ENCODE peak calls at places on chromosomes 13 and 19, in six cellular contexts. One of them, this sample, is unnamed.
A peak's percentile ranks its signal among the peaks of the same experiment; 100 is the strongest.

GRCh38 chr13:113205428-113205931 is 3.0 kb downstream of the PCID2 start:
- DNase-seq in stomach: no peak
- DNase-seq in uterus: no peak
- DNase-seq in CD4-positive, alpha-beta memory T cell: no peak
- DNase-seq in CD8-positive, alpha-beta memory T cell: no peak
- DNase-seq in heart left ventricle: no peak
- DNase-seq in this sample: no peak

GRCh38 chr13:100019780-100020356 is 38.3 kb downstream of the ZIC2 start:
- DNase-seq in heart left ventricle: no peak
- DNase-seq in uterus: no peak
- DNase-seq in CD4-positive, alpha-beta memory T cell: no peak
- DNase-seq in CD8-positive, alpha-beta memory T cell: no peak
- DNase-seq in stomach: no peak
- DNase-seq in this sample: no peak

GRCh38 chr13:110185696-110186095 is 121.3 kb downstream of the COL4A1 start:
- DNase-seq in heart left ventricle: no peak
- DNase-seq in uterus: no peak
- DNase-seq in stomach: no peak
- DNase-seq in CD4-positive, alpha-beta memory T cell: no peak
- DNase-seq in CD8-positive, alpha-beta memory T cell: no peak
- DNase-seq in this sample: no peak

GRCh38 chr13:79475569-79475968 is 5.4 kb upstream of the NDFIP2 start:
- DNase-seq in uterus: no peak
- DNase-seq in CD4-positive, alpha-beta memory T cell: no peak
- DNase-seq in CD8-positive, alpha-beta memory T cell: no peak
- DNase-seq in heart left ventricle: no peak
- DNase-seq in stomach: no peak
- DNase-seq in this sample: no peak

GRCh38 chr19:3054972-3055740 is 7.1 kb downstream of the TLE5 start:
- DNase-seq in heart left ventricle: no peak
- DNase-seq in uterus: no peak
- DNase-seq in stomach: no peak
- DNase-seq in CD4-positive, alpha-beta memory T cell: no peak
- DNase-seq in CD8-positive, alpha-beta memory T cell: no peak
- DNase-seq in this sample: peak; percentile 53

GRCh38 chr13:110507678-110508381 is 53.7 kb downstream of the RAB20 start:
- DNase-seq in CD4-positive, alpha-beta memory T cell: no peak
- DNase-seq in uterus: no peak
- DNase-seq in stomach: peak; percentile 91
- DNase-seq in heart left ventricle: peak; percentile 72
- DNase-seq in CD8-positive, alpha-beta memory T cell: no peak
- DNase-seq in this sample: no peak

GRCh38 chr13:110657196-110657595 is 41.9 kb downstream of the NAXD start:
- DNase-seq in heart left ventricle: no peak
- DNase-seq in CD4-positive, alpha-beta memory T cell: no peak
- DNase-seq in stomach: no peak
- DNase-seq in uterus: no peak
- DNase-seq in CD8-positive, alpha-beta memory T cell: no peak
- DNase-seq in this sample: no peak

GRCh38 chr19:53596056-53596455 is 35.7 kb upstream of the DPRX start:
- DNase-seq in CD4-positive, alpha-beta memory T cell: no peak
- DNase-seq in CD8-positive, alpha-beta memory T cell: no peak
- DNase-seq in stomach: no peak
- DNase-seq in heart left ventricle: no peak
- DNase-seq in uterus: no peak
- DNase-seq in this sample: no peak

GRCh38 chr13:107069107-107069776 is 501.3 kb upstream of the ARGLU1 start:
- DNase-seq in uterus: no peak
- DNase-seq in heart left ventricle: no peak
- DNase-seq in CD4-positive, alpha-beta memory T cell: no peak
- DNase-seq in CD8-positive, alpha-beta memory T cell: no peak
- DNase-seq in stomach: no peak
- DNase-seq in this sample: no peak

GRCh38 chr13:76043882-76044281 is 407.8 kb downstream of the LMO7 start:
- DNase-seq in uterus: no peak
- DNase-seq in stomach: no peak
- DNase-seq in CD8-positive, alpha-beta memory T cell: no peak
- DNase-seq in CD4-positive, alpha-beta memory T cell: no peak
- DNase-seq in heart left ventricle: no peak
- DNase-seq in this sample: no peak

GRCh38 chr19:8585894-8586750 is 8.9 kb upstream of the MYO1F start:
- DNase-seq in stomach: peak; percentile 61
- DNase-seq in uterus: no peak
- DNase-seq in CD8-positive, alpha-beta memory T cell: no peak
- DNase-seq in heart left ventricle: no peak
- DNase-seq in CD4-positive, alpha-beta memory T cell: peak; percentile 58
- DNase-seq in this sample: peak; percentile 79

GRCh38 chr19:15332311-15332996 is at the start of gene BRD4:
- DNase-seq in CD8-positive, alpha-beta memory T cell: peak; percentile 72
- DNase-seq in uterus: peak; percentile 78
- DNase-seq in stomach: peak; percentile 78
- DNase-seq in CD4-positive, alpha-beta memory T cell: peak; percentile 82
- DNase-seq in heart left ventricle: peak; percentile 88
- DNase-seq in this sample: peak; percentile 90

GRCh38 chr13:31200636-31200970 is 828 bp downstream of the B3GLCT start:
- DNase-seq in CD4-positive, alpha-beta memory T cell: no peak
- DNase-seq in stomach: peak; percentile 50
- DNase-seq in heart left ventricle: peak; percentile 86
- DNase-seq in uterus: peak; percentile 55
- DNase-seq in CD8-positive, alpha-beta memory T cell: no peak
- DNase-seq in this sample: peak; percentile 55

GRCh38 chr13:31790992-31791391 is 51.7 kb downstream of the RXFP2 start:
- DNase-seq in CD4-positive, alpha-beta memory T cell: no peak
- DNase-seq in heart left ventricle: no peak
- DNase-seq in CD8-positive, alpha-beta memory T cell: no peak
- DNase-seq in stomach: no peak
- DNase-seq in uterus: no peak
- DNase-seq in this sample: no peak

GRCh38 chr13:57633141-57633949 is 1.8 kb downstream of the PCDH17 start:
- DNase-seq in CD8-positive, alpha-beta memory T cell: no peak
- DNase-seq in CD4-positive, alpha-beta memory T cell: no peak
- DNase-seq in heart left ventricle: peak; percentile 85
- DNase-seq in stomach: peak; percentile 26
- DNase-seq in uterus: peak; percentile 17
- DNase-seq in this sample: peak; percentile 79

GRCh38 chr13:27482996-27483395 is 32.6 kb upstream of the MTIF3 start:
- DNase-seq in CD8-positive, alpha-beta memory T cell: no peak
- DNase-seq in stomach: no peak
- DNase-seq in heart left ventricle: no peak
- DNase-seq in uterus: no peak
- DNase-seq in CD4-positive, alpha-beta memory T cell: no peak
- DNase-seq in this sample: no peak

GRCh38 chr13:47112205-47112896 is 215.5 kb upstream of the HTR2A start:
- DNase-seq in uterus: no peak
- DNase-seq in heart left ventricle: no peak
- DNase-seq in CD8-positive, alpha-beta memory T cell: no peak
- DNase-seq in CD4-positive, alpha-beta memory T cell: no peak
- DNase-seq in stomach: no peak
- DNase-seq in this sample: no peak

GRCh38 chr13:51832471-51833152 is 12.4 kb downstream of the TMEM272 start:
- DNase-seq in uterus: no peak
- DNase-seq in heart left ventricle: no peak
- DNase-seq in stomach: no peak
- DNase-seq in CD8-positive, alpha-beta memory T cell: peak; percentile 60
- DNase-seq in CD4-positive, alpha-beta memory T cell: peak; percentile 72
- DNase-seq in this sample: no peak

GRCh38 chr19:6423499-6424189 is 967 bp downstream of the KHSRP start:
- DNase-seq in heart left ventricle: no peak
- DNase-seq in uterus: peak; percentile 34
- DNase-seq in CD4-positive, alpha-beta memory T cell: no peak
- DNase-seq in CD8-positive, alpha-beta memory T cell: no peak
- DNase-seq in stomach: no peak
- DNase-seq in this sample: peak; percentile 71
- H3K27ac ChIP-seq in heart left ventricle: peak overlapping the region; percentile 77
- H3K27ac ChIP-seq in uterus: peak overlapping the region; percentile 87
- H3K27ac ChIP-seq in CD4-positive, alpha-beta memory T cell: peak overlapping the region; percentile 66
- H3K27ac ChIP-seq in CD8-positive, alpha-beta memory T cell: peak overlapping the region; percentile 69
- H3K27ac ChIP-seq in stomach: peak overlapping the region; percentile 84
- H3K27ac ChIP-seq in this sample: peak overlapping the region; percentile 37

GRCh38 chr13:28493740-28494536 is 990 bp downstream of the FLT1 start:
- DNase-seq in CD8-positive, alpha-beta memory T cell: no peak
- DNase-seq in stomach: no peak
- DNase-seq in CD4-positive, alpha-beta memory T cell: no peak
- DNase-seq in heart left ventricle: peak; percentile 65
- DNase-seq in uterus: no peak
- DNase-seq in this sample: no peak

GRCh38 chr13:28494861-28495585 is at the start of gene FLT1:
- DNase-seq in CD4-positive, alpha-beta memory T cell: no peak
- DNase-seq in stomach: peak; percentile 27
- DNase-seq in heart left ventricle: peak; percentile 88
- DNase-seq in uterus: peak; percentile 26
- DNase-seq in CD8-positive, alpha-beta memory T cell: no peak
- DNase-seq in this sample: peak; percentile 89

GRCh38 chr13:28492527-28493367 is 2.2 kb downstream of the FLT1 start:
- DNase-seq in heart left ventricle: no peak
- DNase-seq in stomach: no peak
- DNase-seq in CD8-positive, alpha-beta memory T cell: peak; percentile 25
- DNase-seq in CD4-positive, alpha-beta memory T cell: peak; percentile 29
- DNase-seq in uterus: no peak
- DNase-seq in this sample: no peak

GRCh38 chr13:28495586-28496564 is 947 bp upstream of the FLT1 start:
- DNase-seq in CD8-positive, alpha-beta memory T cell: no peak
- DNase-seq in heart left ventricle: no peak
- DNase-seq in CD4-positive, alpha-beta memory T cell: no peak
- DNase-seq in uterus: no peak
- DNase-seq in stomach: no peak
- DNase-seq in this sample: no peak

GRCh38 chr13:28494537-28494860 is 429 bp downstream of the FLT1 start:
- DNase-seq in CD4-positive, alpha-beta memory T cell: no peak
- DNase-seq in heart left ventricle: no peak
- DNase-seq in CD8-positive, alpha-beta memory T cell: no peak
- DNase-seq in stomach: no peak
- DNase-seq in uterus: no peak
- DNase-seq in this sample: no peak
- H3K4me3 ChIP-seq in CD4-positive, alpha-beta memory T cell: no peak overlapping the region
- H3K4me3 ChIP-seq in heart left ventricle: peak overlapping the region; percentile 80
- H3K4me3 ChIP-seq in CD8-positive, alpha-beta memory T cell: no peak overlapping the region
- H3K4me3 ChIP-seq in stomach: peak overlapping the region; percentile 47
- H3K4me3 ChIP-seq in uterus: peak overlapping the region; percentile 20
- H3K4me3 ChIP-seq in this sample: peak overlapping the region; percentile 54

GRCh38 chr19:48396871-48397176 is 3.4 kb downstream of the GRIN2D start:
- DNase-seq in stomach: no peak
- DNase-seq in heart left ventricle: no peak
- DNase-seq in CD4-positive, alpha-beta memory T cell: no peak
- DNase-seq in CD8-positive, alpha-beta memory T cell: no peak
- DNase-seq in uterus: no peak
- DNase-seq in this sample: no peak

GRCh38 chr19:48397263-48397635 is 3.8 kb downstream of the GRIN2D start:
- DNase-seq in stomach: no peak
- DNase-seq in CD8-positive, alpha-beta memory T cell: no peak
- DNase-seq in CD4-positive, alpha-beta memory T cell: no peak
- DNase-seq in uterus: no peak
- DNase-seq in heart left ventricle: no peak
- DNase-seq in this sample: no peak

GRCh38 chr19:48395170-48395455 is 1.6 kb downstream of the GRIN2D start:
- DNase-seq in CD4-positive, alpha-beta memory T cell: no peak
- DNase-seq in heart left ventricle: no peak
- DNase-seq in CD8-positive, alpha-beta memory T cell: no peak
- DNase-seq in stomach: no peak
- DNase-seq in uterus: no peak
- DNase-seq in this sample: no peak

GRCh38 chr19:48395499-48395898 is 2.0 kb downstream of the GRIN2D start:
- DNase-seq in stomach: no peak
- DNase-seq in CD8-positive, alpha-beta memory T cell: no peak
- DNase-seq in CD4-positive, alpha-beta memory T cell: no peak
- DNase-seq in uterus: no peak
- DNase-seq in heart left ventricle: no peak
- DNase-seq in this sample: no peak

DNA sequence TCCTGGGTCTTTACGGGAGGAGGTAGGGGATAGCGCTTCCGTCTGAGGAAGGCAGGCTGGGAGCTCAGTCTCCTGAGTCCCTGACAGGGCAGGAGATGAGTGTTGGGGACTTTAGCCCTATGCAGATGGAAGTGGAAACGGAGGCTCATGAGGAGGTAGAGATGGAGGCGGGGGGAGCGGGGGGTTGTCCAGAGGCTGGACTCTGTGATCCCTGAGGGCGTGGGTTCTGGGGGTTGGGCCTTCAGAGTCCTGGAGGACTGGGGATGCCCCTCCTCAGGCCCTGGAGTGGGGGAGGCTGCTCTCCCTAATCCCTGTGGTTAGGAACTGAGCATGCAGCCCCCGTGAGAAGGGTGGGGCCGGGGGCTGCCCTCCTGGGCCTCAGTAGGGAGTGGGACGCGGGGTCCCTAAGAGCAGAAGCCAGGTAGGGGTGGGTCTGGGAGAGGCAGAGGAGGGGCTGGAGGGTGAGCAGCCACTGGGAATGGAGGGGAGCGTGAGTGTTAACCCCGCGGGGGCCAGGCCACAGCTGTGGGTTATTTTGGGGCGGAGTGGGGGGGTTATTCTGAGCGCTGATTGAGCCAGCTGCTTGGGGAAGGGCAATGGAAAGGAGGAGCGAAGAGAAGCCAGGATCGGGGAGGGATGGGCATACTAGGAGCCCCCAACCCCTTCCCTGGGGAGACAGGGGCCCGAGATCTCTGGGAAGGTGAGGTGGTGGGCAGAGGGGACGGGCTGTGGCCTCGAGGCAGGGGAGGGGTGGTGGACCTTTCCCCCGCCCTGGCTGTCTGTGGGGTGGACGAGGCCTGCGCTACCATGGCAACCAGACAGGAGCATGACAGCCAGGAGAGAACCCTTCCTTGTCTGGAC is 2.8 kb downstream of the GRIN2D start:
- DNase-seq in CD8-positive, alpha-beta memory T cell: no peak
- DNase-seq in CD4-positive, alpha-beta memory T cell: no peak
- DNase-seq in stomach: no peak
- DNase-seq in uterus: no peak
- DNase-seq in heart left ventricle: no peak
- DNase-seq in this sample: no peak
- H3K4me1 ChIP-seq in CD8-positive, alpha-beta memory T cell: peaks cover 45% of the 10 kb centered on the region
- H3K4me1 ChIP-seq in CD4-positive, alpha-beta memory T cell: peaks cover 51% of the 10 kb centered on the region
- H3K4me1 ChIP-seq in stomach: peaks cover 44% of the 10 kb centered on the region
- H3K4me1 ChIP-seq in uterus: no peaks in the 10 kb centered on the region
- H3K4me1 ChIP-seq in heart left ventricle: peaks cover 3% of the 10 kb centered on the region
- H3K4me1 ChIP-seq in this sample: no peaks in the 10 kb centered on the region

GRCh38 chr19:18027151-18027550 is 19.2 kb downstream of the ARRDC2 start:
- DNase-seq in uterus: no peak
- DNase-seq in CD8-positive, alpha-beta memory T cell: no peak
- DNase-seq in CD4-positive, alpha-beta memory T cell: no peak
- DNase-seq in stomach: no peak
- DNase-seq in heart left ventricle: no peak
- DNase-seq in this sample: no peak

DNA sequence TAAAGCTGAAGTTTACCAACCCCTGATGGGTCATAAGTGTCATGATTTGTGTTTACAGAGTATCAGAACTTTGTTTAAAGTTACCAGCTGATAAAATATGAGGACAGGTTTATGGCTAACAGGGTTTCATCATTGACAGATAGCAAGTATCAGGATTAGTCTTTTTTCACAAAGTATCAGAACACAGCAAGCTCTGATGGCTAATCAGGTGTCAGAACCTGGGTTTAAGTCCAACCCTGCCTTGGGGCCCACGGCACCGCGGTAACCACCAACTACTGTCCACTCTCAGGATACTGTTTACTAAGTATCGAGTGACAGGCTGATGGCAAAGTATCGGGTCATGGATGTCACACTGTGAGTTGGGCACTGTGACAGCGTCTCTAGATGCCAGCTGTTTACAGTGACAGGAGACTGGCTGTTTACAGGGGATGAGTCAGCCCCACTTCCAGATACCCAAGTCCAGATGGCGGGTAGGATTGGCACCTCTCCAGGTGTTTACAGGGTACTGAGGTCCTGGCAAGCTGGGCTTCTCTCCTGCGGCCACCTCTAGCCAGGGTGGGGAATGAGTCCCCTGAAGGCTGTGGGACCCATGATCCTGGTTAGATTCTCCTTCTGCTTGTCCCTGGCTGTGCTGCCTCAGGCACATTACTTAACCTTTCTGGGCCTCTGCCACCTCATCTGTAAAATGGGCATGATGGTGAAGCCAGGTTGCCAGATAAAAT is 21.8 kb downstream of the ARRDC2 start:
- DNase-seq in heart left ventricle: no peak
- DNase-seq in CD4-positive, alpha-beta memory T cell: no peak
- DNase-seq in stomach: peak; percentile 61
- DNase-seq in uterus: no peak
- DNase-seq in CD8-positive, alpha-beta memory T cell: no peak
- DNase-seq in this sample: peak; percentile 69
- H3K27ac ChIP-seq in heart left ventricle: no peak overlapping the region
- H3K27ac ChIP-seq in CD4-positive, alpha-beta memory T cell: no peak overlapping the region
- H3K27ac ChIP-seq in stomach: no peak overlapping the region
- H3K27ac ChIP-seq in uterus: no peak overlapping the region
- H3K27ac ChIP-seq in CD8-positive, alpha-beta memory T cell: no peak overlapping the region
- H3K27ac ChIP-seq in this sample: peak overlapping the region; percentile 47